ENCODE peak calls at places on chromosomes 16 and 17, in four cellular contexts. F, O, R and Y are unnamed samples.

GRCh38 chr16:47854737-47855136 is 301.1 kb downstream of the ABCC12 start:
- DNase-seq in F (no peak), O (no peak), R (no peak), Y (no peak)

GRCh38 chr16:3819175-3819527 is 61.4 kb downstream of the CREBBP start:
- DNase-seq in F (no peak), O (no peak), R (no peak), Y (no peak)

GRCh38 chr17:246851-247421 is 65.5 kb upstream of the DOC2B start:
- DNase-seq in F (no peak), O (no peak), R (no peak), Y (no peak)

GRCh38 chr17:77963441-77963840 is 4.9 kb downstream of the TNRC6C start:
- DNase-seq in F (no peak), O (no peak), R (no peak), Y (no peak)

GRCh38 chr17:79531191-79531590 is 79.7 kb downstream of the RBFOX3 start:
- DNase-seq in F (no peak), O (no peak), R (no peak), Y (no peak)

GRCh38 chr17:50219345-50219744 is 17.9 kb upstream of the COL1A1 start:
- DNase-seq in F (no peak), O (no peak), R (no peak), Y (no peak)

GRCh38 chr16:89037261-89038152 is 56.1 kb upstream of the ACSF3 start:
- DNase-seq in F (peak), O (no peak), R (peak), Y (peak)

GRCh38 chr17:66578781-66579489 is 256.0 kb upstream of the CACNG5 start:
- DNase-seq in F (no peak), O (no peak), R (no peak), Y (no peak)

GRCh38 chr17:35907266-35907637 is 23.3 kb downstream of the RDM1 start:
- DNase-seq in F (no peak), O (no peak), R (no peak), Y (no peak)

GRCh38 chr17:57818066-57818465 is 31.8 kb downstream of the MRPS23 start:
- DNase-seq in F (no peak), O (no peak), R (no peak), Y (no peak)

GRCh38 chr16:23691483-23692189 is 12.9 kb downstream of the PLK1 start:
- DNase-seq in F (no peak), O (no peak), R (no peak), Y (no peak)

GRCh38 chr16:75702247-75702646 is 986 bp upstream of the DUXB start:
- DNase-seq in F (no peak), O (no peak), R (no peak), Y (no peak)

GRCh38 chr17:77126519-77126918 is 14.2 kb upstream of the SEC14L1 start:
- DNase-seq in F (no peak), O (no peak), R (no peak), Y (no peak)

GRCh38 chr17:63932008-63932561 is at the start of gene CD79B:
- DNase-seq in F (no peak), O (no peak), R (no peak), Y (no peak)

GRCh38 chr16:22763655-22764054 is 50.3 kb upstream of the HS3ST2 start:
- DNase-seq in F (no peak), O (no peak), R (no peak), Y (peak)

GRCh38 chr17:55513885-55514590 is 2.8 kb upstream of the SMIM36 start:
- DNase-seq in F (peak), O (peak), R (peak), Y (peak)

GRCh38 chr17:45438931-45439610 is 6.4 kb upstream of the ARHGAP27 start:
- DNase-seq in F (no peak), O (no peak), R (no peak), Y (no peak)

DNA sequence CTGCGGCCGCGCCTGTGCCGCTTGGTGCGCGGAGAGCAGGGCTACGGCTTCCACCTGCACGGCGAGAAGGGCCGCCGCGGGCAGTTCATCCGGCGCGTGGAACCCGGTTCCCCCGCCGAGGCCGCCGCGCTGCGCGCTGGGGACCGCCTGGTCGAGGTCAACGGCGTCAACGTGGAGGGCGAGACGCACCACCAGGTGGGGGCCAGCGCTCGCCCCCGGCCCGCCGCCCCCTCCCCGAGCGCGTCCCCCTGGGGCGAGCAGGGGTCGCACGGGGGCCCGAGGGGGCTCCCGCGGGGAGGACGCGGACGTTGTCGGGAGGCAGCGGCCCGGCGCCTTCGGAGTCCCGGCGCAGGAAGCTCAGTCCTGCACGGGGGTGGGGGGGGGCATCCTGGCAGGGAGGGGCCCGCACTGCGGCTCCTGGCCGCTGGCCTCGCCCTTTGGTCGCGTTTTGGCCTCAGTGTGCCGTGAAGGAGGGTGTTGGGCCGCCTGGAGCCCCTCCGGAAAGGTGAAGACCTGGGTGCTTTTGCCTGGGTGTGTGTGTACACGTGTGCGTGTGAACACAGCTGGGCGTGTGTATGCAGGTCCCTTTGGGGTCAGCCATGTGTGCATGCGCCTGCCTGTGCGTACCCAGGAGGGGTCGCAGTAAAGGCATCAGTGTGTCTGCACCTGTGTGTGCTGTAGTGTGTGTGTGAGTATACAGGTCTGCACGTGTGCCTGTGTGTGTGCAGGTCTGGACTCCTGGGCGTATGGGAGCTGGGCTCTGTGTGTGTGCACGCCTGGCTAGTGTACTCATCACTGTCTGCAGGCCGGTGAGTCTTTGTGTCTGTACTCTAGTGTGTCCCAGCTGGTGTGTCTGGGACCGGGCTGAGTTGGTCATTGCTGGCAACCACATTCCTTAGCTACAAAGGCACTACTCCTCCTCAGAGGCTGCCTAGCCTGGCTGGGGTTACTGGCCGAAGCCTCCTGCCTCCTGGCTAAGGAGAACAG is 615 bp downstream of the NHERF2 start:
- DNase-seq in F (no peak), O (no peak), R (no peak), Y (no peak)
- TF ChIP-seq CTCF in F (no peak), O (no peak), R (no peak), Y (no peak)

DNA sequence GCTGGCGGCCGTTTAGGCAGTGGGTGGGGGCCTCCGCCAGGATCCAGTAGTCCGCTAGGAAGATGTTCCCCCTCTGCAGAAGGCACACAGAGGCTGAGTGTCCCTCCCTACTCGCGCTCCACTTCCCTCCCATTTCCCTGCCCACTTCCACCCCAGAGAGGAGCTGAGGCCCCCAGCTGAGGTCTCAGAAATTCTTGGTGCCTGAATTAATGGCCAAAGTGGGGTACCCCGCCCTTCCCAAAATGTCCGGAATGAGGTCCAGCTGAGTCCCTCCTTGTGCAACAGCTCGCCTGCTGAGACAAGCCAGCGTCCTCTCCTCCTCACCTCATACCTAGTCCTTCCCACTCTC is 7.9 kb downstream of the ALOXE3 start:
- DNase-seq in F (no peak), O (no peak), R (no peak), Y (no peak)
- TF ChIP-seq CTCF in F (peak), O (no peak), R (no peak), Y (no peak)

DNA sequence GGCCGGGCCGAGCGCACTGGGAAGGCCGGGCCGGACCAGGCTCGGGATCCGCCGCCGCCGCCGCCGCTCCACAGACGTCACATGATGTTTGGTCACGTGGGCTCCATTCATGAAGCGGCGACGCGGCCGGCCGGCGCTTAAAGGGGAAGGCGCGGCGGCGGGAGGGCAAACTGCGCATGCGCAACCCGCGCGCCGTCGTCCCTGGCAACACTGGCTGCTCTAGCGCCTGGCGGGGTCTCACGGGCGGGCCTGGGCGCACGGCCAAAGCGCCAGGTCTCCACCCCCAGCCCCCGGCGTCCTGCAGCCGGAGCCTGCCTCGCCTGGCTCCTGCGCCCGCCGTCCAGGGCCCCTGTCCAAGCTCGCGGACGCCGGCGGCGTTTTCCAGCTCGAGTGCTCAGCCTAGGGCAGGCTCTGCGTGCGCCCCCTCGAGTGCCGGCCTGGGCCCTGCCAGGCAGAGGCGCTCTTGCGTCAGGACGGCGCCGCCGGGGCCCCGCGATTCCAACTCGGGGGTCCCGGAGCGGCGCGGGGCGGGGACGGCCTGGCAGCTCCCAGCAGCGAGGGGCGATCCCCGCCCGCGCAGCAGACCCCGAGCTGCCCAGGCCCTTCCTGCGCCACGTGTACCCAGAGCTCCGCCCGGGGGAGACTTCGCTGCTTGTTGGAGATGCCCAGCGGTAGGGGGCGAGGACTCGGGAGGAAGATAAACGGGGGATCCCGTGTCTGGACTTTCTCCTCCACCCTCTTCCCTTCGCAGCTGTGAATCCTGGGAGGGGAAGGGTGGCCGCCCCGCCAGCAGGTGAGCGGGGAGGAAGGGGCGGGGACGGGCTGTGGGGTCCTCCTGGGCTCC is at the start of gene MAFG:
- DNase-seq in F (peak), O (peak), R (peak), Y (peak)
- TF ChIP-seq CTCF in F (peak), O (no peak), R (peak), Y (peak)

GRCh38 chr17:34852614-34853013 is 108.6 kb downstream of the CCT6B start:
- DNase-seq in F (no peak), O (peak), R (no peak), Y (no peak)
- TF ChIP-seq CTCF in F (no peak), O (no peak), R (peak), Y (no peak)

DNA sequence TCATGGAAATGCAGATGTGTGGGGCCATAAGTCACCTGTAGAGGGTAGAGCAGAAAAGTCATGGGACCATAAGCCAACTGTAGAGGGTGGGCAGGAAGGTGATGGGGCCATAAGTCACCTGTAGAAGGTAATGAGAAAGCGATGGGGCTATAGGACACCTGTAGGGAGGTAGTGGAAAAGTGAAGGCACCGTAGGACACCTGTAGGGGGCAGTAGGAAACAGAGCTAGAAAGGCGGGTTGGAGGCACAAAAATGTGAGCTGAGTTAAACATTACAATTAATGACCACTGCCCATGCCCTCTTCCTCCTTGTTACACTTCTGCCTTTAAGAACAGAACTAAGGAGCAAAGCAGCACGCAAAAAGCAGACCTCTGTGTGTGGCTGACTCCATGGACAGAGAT is 150.1 kb downstream of the SHISA6 start:
- DNase-seq in F (no peak), O (no peak), R (no peak), Y (no peak)
- TF ChIP-seq CTCF in F (peak), O (no peak), R (peak), Y (no peak)

DNA sequence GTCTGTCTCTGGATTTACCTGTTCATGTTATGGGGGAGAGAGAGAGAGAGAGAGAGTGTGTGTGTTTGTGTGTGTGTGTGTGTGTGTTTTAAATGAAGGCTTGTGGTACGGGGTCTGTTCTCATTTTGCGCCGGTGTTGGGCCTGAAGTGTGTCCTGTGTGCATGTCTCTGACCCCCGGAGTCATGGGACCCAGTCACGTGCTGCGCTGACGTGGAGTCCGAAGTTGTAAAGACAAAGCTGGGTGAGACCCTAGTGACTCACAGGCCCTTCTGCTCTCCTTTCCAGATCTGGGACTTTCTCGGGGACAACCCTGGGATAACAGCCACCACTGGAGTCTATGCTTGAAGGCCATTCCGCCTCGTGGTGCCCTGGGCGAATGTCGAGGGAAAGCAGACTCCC is 35.0 kb downstream of the JPH3 start:
- DNase-seq in F (no peak), O (no peak), R (no peak), Y (no peak)
- TF ChIP-seq CTCF in F (no peak), O (no peak), R (no peak), Y (no peak)

GRCh38 chr17:1713160-1713877 is 3.1 kb upstream of the TLCD2 start:
- DNase-seq in F (no peak), O (no peak), R (no peak), Y (no peak)

GRCh38 chr17:1714488-1714979 is 4.4 kb upstream of the TLCD2 start:
- DNase-seq in F (peak), O (peak), R (peak), Y (peak)

GRCh38 chr17:1714980-1715802 is 5.0 kb upstream of the TLCD2 start:
- DNase-seq in F (peak), O (peak), R (peak), Y (peak)

GRCh38 chr17:1712271-1712670 is 2.1 kb upstream of the TLCD2 start:
- DNase-seq in F (no peak), O (no peak), R (no peak), Y (no peak)

DNA sequence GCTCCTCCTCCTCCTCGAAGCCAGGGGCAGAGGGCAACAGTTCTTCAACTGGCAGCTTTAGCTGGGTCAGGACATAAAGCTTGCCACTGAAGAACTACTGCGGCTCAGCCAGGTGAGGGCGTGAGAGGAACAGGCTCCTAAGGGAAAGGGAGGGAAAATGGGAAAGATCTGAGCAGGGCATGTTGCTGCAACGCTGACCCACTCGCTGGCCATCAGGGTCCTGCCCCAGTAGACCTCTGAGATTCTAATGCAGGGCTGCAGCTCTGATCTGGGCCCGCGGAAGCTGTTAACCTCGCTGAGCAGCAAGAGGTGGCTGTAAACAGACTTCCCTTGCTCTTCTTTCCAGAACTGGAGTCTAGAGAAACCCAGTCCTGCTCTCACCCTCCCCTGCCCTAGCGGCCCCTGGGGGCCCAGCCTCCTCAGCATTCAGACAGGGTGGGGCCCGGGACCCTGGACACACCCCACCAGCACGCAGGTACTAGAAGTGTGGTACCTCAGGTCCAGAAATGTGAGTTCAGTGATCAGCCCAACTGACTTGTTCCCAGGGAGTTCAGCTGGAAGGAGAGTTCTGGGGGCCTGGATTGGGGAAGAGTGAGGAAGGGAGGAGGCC is 3.8 kb upstream of the TLCD2 start:
- DNase-seq in F (peak), O (peak), R (peak), Y (peak)
- TF ChIP-seq CTCF in F (peak), O (no peak), R (peak), Y (peak)

GRCh38 chr17:6471531-6472465 is 27.5 kb downstream of the PIMREG start:
- DNase-seq in F (no peak), O (no peak), R (no peak), Y (no peak)
- TF ChIP-seq CTCF in F (no peak), O (no peak), R (no peak), Y (no peak)